ENCODE peak calls at places on chromosomes 1 and 21, in seven cellular contexts. One of them, this sample, is unnamed.

GRCh38 chr21:33940164-33940563 is 24.6 kb upstream of the ATP5PO start:
- DNase-seq in HFF-Myc: no peak
- DNase-seq in cerebellar cortex: no peak
- DNase-seq in LoVo: no peak
- DNase-seq in left cardiac atrium: no peak
- DNase-seq in NCI-H1436: no peak
- DNase-seq in NCI-H524: no peak
- DNase-seq in this sample: peak

GRCh38 chr1:197444754-197445153 is 176.7 kb downstream of the CRB1 start:
- DNase-seq in HFF-Myc: no peak
- DNase-seq in cerebellar cortex: no peak
- DNase-seq in LoVo: no peak
- DNase-seq in left cardiac atrium: no peak
- DNase-seq in NCI-H1436: no peak
- DNase-seq in NCI-H524: no peak
- DNase-seq in this sample: no peak

GRCh38 chr1:156090138-156090821 is 8.0 kb upstream of the MEX3A start:
- DNase-seq in HFF-Myc: no peak
- DNase-seq in cerebellar cortex: no peak
- DNase-seq in LoVo: no peak
- DNase-seq in left cardiac atrium: no peak
- DNase-seq in NCI-H1436: no peak
- DNase-seq in NCI-H524: no peak
- DNase-seq in this sample: no peak

GRCh38 chr21:33950425-33951079 is 34.9 kb upstream of the ATP5PO start:
- DNase-seq in HFF-Myc: no peak
- DNase-seq in cerebellar cortex: no peak
- DNase-seq in LoVo: no peak
- DNase-seq in left cardiac atrium: no peak
- DNase-seq in NCI-H1436: no peak
- DNase-seq in NCI-H524: no peak
- DNase-seq in this sample: no peak

GRCh38 chr1:159067699-159068621 is 8.6 kb downstream of the AIM2 start:
- DNase-seq in HFF-Myc: no peak
- DNase-seq in cerebellar cortex: no peak
- DNase-seq in LoVo: no peak
- DNase-seq in left cardiac atrium: no peak
- DNase-seq in NCI-H1436: no peak
- DNase-seq in NCI-H524: no peak
- DNase-seq in this sample: no peak

GRCh38 chr1:85244271-85245053 is 15.0 kb downstream of the C1orf52 start:
- DNase-seq in HFF-Myc: peak
- DNase-seq in cerebellar cortex: no peak
- DNase-seq in LoVo: peak
- DNase-seq in left cardiac atrium: no peak
- DNase-seq in NCI-H1436: no peak
- DNase-seq in NCI-H524: peak
- DNase-seq in this sample: no peak

GRCh38 chr1:208100906-208101305 is 143.3 kb downstream of the PLXNA2 start:
- DNase-seq in HFF-Myc: no peak
- DNase-seq in cerebellar cortex: no peak
- DNase-seq in LoVo: no peak
- DNase-seq in left cardiac atrium: no peak
- DNase-seq in NCI-H1436: peak
- DNase-seq in NCI-H524: no peak
- DNase-seq in this sample: no peak

GRCh38 chr1:93827633-93828436 is 51.2 kb downstream of the DNTTIP2 start:
- DNase-seq in HFF-Myc: no peak
- DNase-seq in cerebellar cortex: no peak
- DNase-seq in LoVo: no peak
- DNase-seq in left cardiac atrium: no peak
- DNase-seq in NCI-H1436: no peak
- DNase-seq in NCI-H524: no peak
- DNase-seq in this sample: no peak

GRCh38 chr1:214018605-214019268 is 31.0 kb downstream of the PROX1 start:
- DNase-seq in HFF-Myc: no peak
- DNase-seq in cerebellar cortex: no peak
- DNase-seq in LoVo: no peak
- DNase-seq in left cardiac atrium: no peak
- DNase-seq in NCI-H1436: peak
- DNase-seq in NCI-H524: no peak
- DNase-seq in this sample: no peak

GRCh38 chr21:41529769-41530168 is 21.8 kb upstream of the TMPRSS2 start:
- DNase-seq in HFF-Myc: no peak
- DNase-seq in cerebellar cortex: no peak
- DNase-seq in LoVo: no peak
- DNase-seq in left cardiac atrium: no peak
- DNase-seq in NCI-H1436: no peak
- DNase-seq in NCI-H524: no peak
- DNase-seq in this sample: no peak

GRCh38 chr21:16125274-16125673 is 395.5 kb downstream of the USP25 start:
- DNase-seq in HFF-Myc: peak
- DNase-seq in cerebellar cortex: no peak
- DNase-seq in LoVo: no peak
- DNase-seq in left cardiac atrium: no peak
- DNase-seq in NCI-H1436: no peak
- DNase-seq in NCI-H524: no peak
- DNase-seq in this sample: no peak

GRCh38 chr1:240178366-240178765 is 86.7 kb downstream of the FMN2 start:
- DNase-seq in HFF-Myc: no peak
- DNase-seq in cerebellar cortex: peak
- DNase-seq in LoVo: no peak
- DNase-seq in left cardiac atrium: no peak
- DNase-seq in NCI-H1436: no peak
- DNase-seq in NCI-H524: no peak
- DNase-seq in this sample: no peak

GRCh38 chr1:5990913-5991783 is 1.1 kb downstream of the NPHP4 start:
- DNase-seq in HFF-Myc: no peak
- DNase-seq in cerebellar cortex: no peak
- DNase-seq in LoVo: no peak
- DNase-seq in left cardiac atrium: peak
- DNase-seq in NCI-H1436: no peak
- DNase-seq in NCI-H524: no peak
- DNase-seq in this sample: no peak

GRCh38 chr1:159849972-159850371 is 12.5 kb downstream of the VSIG8 start:
- DNase-seq in HFF-Myc: no peak
- DNase-seq in cerebellar cortex: no peak
- DNase-seq in LoVo: no peak
- DNase-seq in left cardiac atrium: no peak
- DNase-seq in NCI-H1436: no peak
- DNase-seq in NCI-H524: no peak
- DNase-seq in this sample: no peak

GRCh38 chr1:109370712-109371270 is 26.9 kb downstream of the SORT1 start:
- DNase-seq in HFF-Myc: peak
- DNase-seq in cerebellar cortex: no peak
- DNase-seq in LoVo: no peak
- DNase-seq in left cardiac atrium: no peak
- DNase-seq in NCI-H1436: no peak
- DNase-seq in NCI-H524: no peak
- DNase-seq in this sample: no peak

GRCh38 chr1:36531833-36532232 is 49.1 kb upstream of the CSF3R start:
- DNase-seq in HFF-Myc: no peak
- DNase-seq in cerebellar cortex: no peak
- DNase-seq in LoVo: no peak
- DNase-seq in left cardiac atrium: no peak
- DNase-seq in NCI-H1436: no peak
- DNase-seq in NCI-H524: no peak
- DNase-seq in this sample: no peak

GRCh38 chr1:101769520-101769919 is 227.2 kb downstream of the OLFM3 start:
- DNase-seq in HFF-Myc: no peak
- DNase-seq in cerebellar cortex: peak
- DNase-seq in LoVo: peak
- DNase-seq in left cardiac atrium: no peak
- DNase-seq in NCI-H1436: no peak
- DNase-seq in NCI-H524: peak
- DNase-seq in this sample: no peak

GRCh38 chr1:47761201-47761930 is 235.8 kb downstream of the TRABD2B start:
- DNase-seq in HFF-Myc: no peak
- DNase-seq in cerebellar cortex: no peak
- DNase-seq in LoVo: no peak
- DNase-seq in left cardiac atrium: no peak
- DNase-seq in NCI-H1436: no peak
- DNase-seq in NCI-H524: no peak
- DNase-seq in this sample: no peak

GRCh38 chr1:209769956-209770355 is 14.1 kb downstream of the TRAF3IP3 start:
- DNase-seq in HFF-Myc: no peak
- DNase-seq in cerebellar cortex: no peak
- DNase-seq in LoVo: no peak
- DNase-seq in left cardiac atrium: no peak
- DNase-seq in NCI-H1436: no peak
- DNase-seq in NCI-H524: no peak
- DNase-seq in this sample: no peak

GRCh38 chr1:184513421-184513820 is 126.6 kb downstream of the C1orf21 start:
- DNase-seq in HFF-Myc: no peak
- DNase-seq in cerebellar cortex: no peak
- DNase-seq in LoVo: no peak
- DNase-seq in left cardiac atrium: no peak
- DNase-seq in NCI-H1436: no peak
- DNase-seq in NCI-H524: no peak
- DNase-seq in this sample: no peak

GRCh38 chr1:27301582-27302199 is 20.3 kb upstream of the TMEM222 start:
- DNase-seq in HFF-Myc: no peak
- DNase-seq in cerebellar cortex: peak
- DNase-seq in LoVo: no peak
- DNase-seq in left cardiac atrium: no peak
- DNase-seq in NCI-H1436: no peak
- DNase-seq in NCI-H524: no peak
- DNase-seq in this sample: no peak

GRCh38 chr1:41670558-41670957 is 186.1 kb upstream of the EDN2 start:
- DNase-seq in HFF-Myc: peak
- DNase-seq in cerebellar cortex: no peak
- DNase-seq in LoVo: no peak
- DNase-seq in left cardiac atrium: no peak
- DNase-seq in NCI-H1436: no peak
- DNase-seq in NCI-H524: no peak
- DNase-seq in this sample: no peak

GRCh38 chr1:183242556-183242955 is 56.5 kb downstream of the LAMC2 start:
- DNase-seq in HFF-Myc: no peak
- DNase-seq in cerebellar cortex: no peak
- DNase-seq in LoVo: no peak
- DNase-seq in left cardiac atrium: no peak
- DNase-seq in NCI-H1436: no peak
- DNase-seq in NCI-H524: no peak
- DNase-seq in this sample: no peak

GRCh38 chr1:153577624-153578051 is 12.0 kb upstream of the S100A2 start:
- DNase-seq in HFF-Myc: no peak
- DNase-seq in cerebellar cortex: no peak
- DNase-seq in LoVo: no peak
- DNase-seq in left cardiac atrium: peak
- DNase-seq in NCI-H1436: no peak
- DNase-seq in NCI-H524: no peak
- DNase-seq in this sample: no peak

GRCh38 chr1:114756949-114757454 is 782 bp downstream of the CSDE1 start:
- DNase-seq in HFF-Myc: no peak
- DNase-seq in cerebellar cortex: no peak
- DNase-seq in LoVo: peak
- DNase-seq in left cardiac atrium: peak
- DNase-seq in NCI-H1436: no peak
- DNase-seq in NCI-H524: no peak
- DNase-seq in this sample: no peak

GRCh38 chr1:179228783-179229213 is 679 bp downstream of the ABL2 start:
- DNase-seq in HFF-Myc: no peak
- DNase-seq in cerebellar cortex: peak
- DNase-seq in LoVo: no peak
- DNase-seq in left cardiac atrium: peak
- DNase-seq in NCI-H1436: no peak
- DNase-seq in NCI-H524: peak
- DNase-seq in this sample: peak